ENCODE peak calls at places on chromosome 14, in seven cellular contexts. H, Z, W, Q, T, F and M are unnamed samples.

GRCh38 chr14:26389646-26390508 is 208.0 kb downstream of the NOVA1 start:
- DNase-seq in H (peak), Q (peak), F (no peak), W (peak), Z (no peak), T (no peak), M (peak)

GRCh38 chr14:96532632-96533031 is 30.4 kb downstream of the PAPOLA start:
- DNase-seq in T (no peak), W (no peak), H (no peak), Z (no peak), Q (no peak), F (no peak), M (no peak)

GRCh38 chr14:99215277-99215676 is 56.7 kb downstream of the BCL11B start:
- DNase-seq in Q (peak), W (peak), F (no peak), Z (peak), H (peak), T (no peak), M (peak)

GRCh38 chr14:54778618-54779017 is 124.0 kb downstream of the GCH1 start:
- DNase-seq in Z (no peak), W (no peak), H (no peak), T (peak), F (no peak), Q (no peak), M (no peak)

GRCh38 chr14:105207460-105207901 is 26.4 kb upstream of the NUDT14 start:
- DNase-seq in F (no peak), T (peak), W (no peak), H (peak), Z (no peak), Q (no peak), M (no peak)

GRCh38 chr14:105845725-105846309 is 319.4 kb downstream of the TMEM121 start:
- DNase-seq in H (no peak), Z (peak), Q (no peak), T (no peak), F (no peak), W (no peak), M (no peak)

GRCh38 chr14:22497671-22498093 is 91.3 kb downstream of the DAD1 start:
- DNase-seq in Z (no peak), Q (no peak), H (no peak), F (no peak), W (no peak), T (no peak), M (no peak)

GRCh38 chr14:24984846-24985589 is 64.9 kb downstream of the STXBP6 start:
- DNase-seq in Z (no peak), T (no peak), H (peak), Q (peak), W (no peak), F (no peak), M (no peak)

GRCh38 chr14:99612065-99612736 is 8.2 kb upstream of the CCDC85C start:
- DNase-seq in Q (no peak), W (no peak), Z (peak), T (no peak), F (no peak), H (no peak), M (no peak)

GRCh38 chr14:50340945-50341344 is 28.8 kb downstream of the DMAC2L start:
- DNase-seq in H (peak), T (no peak), Q (no peak), Z (no peak), F (no peak), W (no peak), M (no peak)

GRCh38 chr14:76085358-76085757 is 66.4 kb upstream of the GPATCH2L start:
- DNase-seq in T (no peak), H (no peak), Q (no peak), F (no peak), W (no peak), Z (no peak), M (no peak)

GRCh38 chr14:105171004-105171673 is 2.6 kb upstream of the JAG2 start:
- DNase-seq in Q (no peak), H (peak), W (no peak), Z (no peak), T (no peak), F (no peak), M (no peak)

DNA sequence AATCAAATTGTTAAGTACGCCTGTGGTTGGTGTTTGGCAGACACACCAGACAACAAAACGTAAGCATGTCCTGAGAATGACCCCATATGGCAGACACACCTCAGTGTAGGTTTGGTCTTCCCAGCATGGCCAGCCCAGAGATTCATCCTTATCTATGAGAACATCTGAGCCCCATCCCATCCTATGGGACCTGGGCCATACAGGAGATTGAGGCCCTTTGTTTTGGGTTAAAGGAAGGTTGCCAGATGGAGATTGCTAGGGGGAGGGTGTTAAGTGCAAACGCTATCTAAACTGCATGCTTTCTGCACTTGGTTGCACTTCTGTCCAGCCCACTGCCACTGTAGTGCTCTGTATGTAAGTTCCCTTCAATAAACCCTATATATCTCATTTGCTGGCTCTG is 4.1 kb upstream of the PCNX4 start:
- DNase-seq in Z (no peak), F (no peak), Q (no peak), H (no peak), W (no peak), T (no peak), M (no peak)
- H3K4me3 ChIP-seq in Z (no peak), F (no peak), Q (no peak), H (no peak), W (no peak), T (no peak), M (no peak)

GRCh38 chr14:79809849-79810612 is 401.3 kb downstream of the DIO2 start:
- DNase-seq in H (peak), W (no peak), Q (peak), Z (no peak), T (no peak), F (no peak), M (no peak)
- TF ChIP-seq CTCF in H (peak), W (no peak), Q (peak), Z (no peak), T (peak), F (no peak), M (no peak)

GRCh38 chr14:40838601-40839000 is 768.1 kb upstream of the LRFN5 start:
- DNase-seq in Q (no peak), Z (no peak), H (no peak), T (no peak), F (no peak), W (no peak), M (no peak)
- H3K4me3 ChIP-seq in Q (no peak), Z (no peak), H (no peak), T (no peak), F (no peak), W (no peak), M (no peak)

DNA sequence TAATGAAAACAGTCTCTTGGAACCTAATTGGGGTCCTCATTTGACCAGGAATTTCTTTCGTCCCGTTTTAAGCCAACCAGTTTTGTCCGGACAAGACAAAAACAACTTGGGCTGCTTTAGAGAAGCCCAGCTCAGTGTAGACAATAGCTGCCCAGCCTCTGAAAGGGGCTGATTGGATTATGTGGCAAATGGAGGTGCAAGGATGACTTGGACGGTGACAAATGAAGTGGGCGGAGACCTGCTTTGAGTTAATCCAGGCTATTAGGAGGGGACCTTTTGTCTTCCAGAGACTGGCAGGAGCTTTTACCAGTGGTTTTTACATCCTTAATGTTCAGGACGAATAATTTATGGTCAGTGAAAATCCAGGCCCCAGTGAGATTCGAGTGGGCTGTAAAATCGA is 4.8 kb downstream of the MEG3 start:
- DNase-seq in W (no peak), H (peak), T (no peak), Q (peak), F (no peak), Z (peak), M (no peak)
- TF ChIP-seq CTCF in W (no peak), H (no peak), T (no peak), Q (no peak), F (no peak), Z (no peak), M (no peak)

GRCh38 chr14:101442451-101442850 is 118.8 kb upstream of the DIO3 start:
- DNase-seq in Q (no peak), W (no peak), F (no peak), H (no peak), T (no peak), Z (peak), M (no peak)
- H3K4me3 ChIP-seq in Q (no peak), W (no peak), F (no peak), H (no peak), T (no peak), Z (no peak), M (no peak)